ENCODE peak calls at places on chromosomes 3 and 15, in ten cellular contexts. C, S, N, Y, B, M, D, E, H and I are unnamed samples.

GRCh38 chr3:50474717-50475116 is 28.7 kb downstream of the CACNA2D2 start:
- DNase-seq in C (no peak), N (peak), H (peak), B (no peak), S (no peak), Y (no peak), M (no peak), E (no peak), D (no peak), I (no peak)

GRCh38 chr3:40997711-40998519 is 201.4 kb upstream of the CTNNB1 start:
- DNase-seq in H (no peak), C (no peak), N (no peak), M (no peak), S (no peak), E (no peak), Y (no peak), D (no peak), B (no peak), I (no peak)

GRCh38 chr3:33737146-33737545 is 19.1 kb upstream of the CLASP2 start:
- DNase-seq in E (no peak), N (no peak), D (no peak), S (no peak), Y (no peak), H (no peak), B (no peak), M (no peak), C (no peak), I (no peak)

GRCh38 chr3:71578045-71578730 is 5.3 kb downstream of the FOXP1 start:
- DNase-seq in E (no peak), C (no peak), B (no peak), M (no peak), H (no peak), D (no peak), S (peak), N (peak), Y (no peak), I (peak)

GRCh38 chr3:33789183-33789954 is 9.1 kb upstream of the PDCD6IP start:
- DNase-seq in H (no peak), S (no peak), M (no peak), B (no peak), C (no peak), N (no peak), Y (no peak), D (no peak), E (no peak), I (no peak)

GRCh38 chr15:96274698-96275097 is 55.8 kb upstream of the NR2F2 start:
- DNase-seq in N (peak), E (no peak), B (peak), H (no peak), S (peak), Y (no peak), M (no peak), C (no peak), D (no peak), I (peak)

GRCh38 chr15:56886450-56886856 is 32.0 kb upstream of the TCF12 start:
- DNase-seq in B (no peak), N (peak), H (no peak), M (no peak), C (no peak), D (no peak), Y (peak), E (no peak), S (no peak), I (no peak)

GRCh38 chr3:64140651-64141050 is 84.6 kb downstream of the PRICKLE2 start:
- DNase-seq in H (no peak), M (no peak), E (no peak), B (no peak), C (no peak), N (no peak), S (no peak), Y (no peak), D (no peak), I (no peak)

GRCh38 chr15:78325092-78325843 is 14.9 kb upstream of the CRABP1 start:
- DNase-seq in C (no peak), D (no peak), E (no peak), Y (no peak), N (peak), H (no peak), M (no peak), S (peak), B (peak), I (no peak)

DNA sequence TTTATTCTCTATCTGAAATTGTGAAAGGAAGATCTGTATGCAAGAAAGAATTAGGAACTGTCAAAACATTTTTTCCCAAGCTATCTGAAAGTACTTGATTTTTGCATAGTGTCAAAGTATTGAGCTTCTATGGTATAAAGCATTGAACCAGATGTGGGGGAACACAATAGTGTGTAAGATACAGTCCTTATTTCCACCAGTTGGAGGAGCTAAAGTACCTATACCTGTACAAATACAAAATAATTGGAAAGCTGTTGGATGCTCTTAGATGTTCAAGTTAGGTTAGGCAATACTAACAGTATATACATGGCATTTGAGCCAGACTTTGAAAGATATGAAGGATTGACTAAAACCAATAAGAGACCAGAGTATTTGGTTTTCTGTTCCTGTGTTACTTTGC is 148.4 kb downstream of the B3GALNT1 start:
- DNase-seq in M (no peak), D (no peak), B (no peak), H (no peak), C (no peak), N (peak), Y (peak), E (no peak), S (peak), I (no peak)
- TF ChIP-seq CTCF in M (peak), D (no peak), B (peak), H (no peak), C (no peak), N (peak), Y (peak), E (no peak), S (peak), I (peak)

DNA sequence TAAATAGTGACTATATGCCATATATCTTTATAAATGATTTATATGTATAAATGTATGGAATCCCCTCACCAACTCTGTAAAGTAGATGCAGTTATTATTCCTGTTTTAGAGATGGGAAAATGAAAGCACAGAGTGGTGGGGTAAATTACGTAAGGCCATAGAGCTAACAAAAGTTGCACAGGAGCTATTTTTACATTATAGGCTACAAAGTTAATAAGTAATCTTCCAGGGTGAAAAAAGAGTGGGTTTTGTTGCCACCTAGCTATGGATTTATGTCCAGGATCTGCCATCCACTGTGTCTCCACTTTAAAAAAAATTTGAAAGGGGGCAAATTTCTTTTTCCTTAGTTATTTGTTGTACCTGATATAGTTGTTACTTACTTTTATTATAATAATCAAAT is 235.7 kb downstream of the MCTP2 start:
- DNase-seq in E (no peak), C (no peak), S (no peak), H (no peak), B (no peak), D (no peak), Y (peak), N (no peak), M (no peak), I (no peak)
- TF ChIP-seq CTCF in E (no peak), C (no peak), S (no peak), H (no peak), B (no peak), D (no peak), Y (peak), N (no peak), M (no peak), I (no peak)

DNA sequence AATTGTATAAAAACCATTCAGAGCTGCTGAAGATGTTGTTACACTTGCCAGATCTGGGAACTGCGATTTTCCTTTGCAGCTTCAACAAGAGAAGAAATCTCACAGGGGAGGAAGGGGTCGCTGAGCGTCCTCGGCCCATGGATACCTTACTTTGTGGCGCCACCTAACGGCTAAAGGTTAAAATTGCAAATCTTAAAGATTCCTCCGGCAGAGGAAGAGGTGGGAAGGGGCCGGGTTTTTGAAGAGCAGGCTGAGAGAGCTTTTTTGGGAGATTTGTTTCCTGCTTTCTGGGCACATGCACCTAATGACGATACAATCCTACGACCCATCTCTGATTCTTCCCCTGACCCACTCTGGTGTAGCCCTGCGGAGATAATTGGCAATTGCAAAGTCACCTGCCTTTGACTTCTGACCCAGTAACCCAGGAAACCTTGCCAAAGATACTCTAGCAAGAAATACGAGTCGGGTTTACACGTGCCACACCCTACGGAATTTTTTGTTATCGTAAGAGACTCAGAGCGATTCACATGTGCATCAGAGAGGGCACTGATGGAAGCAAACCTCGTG is 55.4 kb upstream of the CHRNA7 start:
- DNase-seq in C (no peak), N (peak), Y (peak), H (no peak), E (no peak), B (no peak), D (no peak), S (no peak), M (peak), I (peak)
- TF ChIP-seq CTCF in C (peak), N (peak), Y (peak), H (no peak), E (peak), B (peak), D (no peak), S (peak), M (peak), I (peak)

GRCh38 chr3:4670352-4670751 is 177.2 kb downstream of the ITPR1 start:
- DNase-seq in H (no peak), B (no peak), S (peak), C (no peak), Y (peak), E (no peak), D (no peak), M (no peak), N (peak), I (no peak)
- TF ChIP-seq CTCF in H (no peak), B (peak), S (peak), C (no peak), Y (peak), E (peak), D (no peak), M (no peak), N (peak), I (peak)

GRCh38 chr3:100254168-100254777 is 6.5 kb upstream of the TBC1D23 start:
- DNase-seq in E (no peak), N (peak), M (peak), D (no peak), H (no peak), C (no peak), S (peak), Y (peak), B (no peak), I (peak)
- TF ChIP-seq CTCF in E (peak), N (peak), M (peak), D (peak), H (peak), C (peak), S (peak), Y (peak), B (peak), I (peak)